ENCODE peak calls at places on chromosomes 16 and 17, in six cellular contexts. W is HFFc6, K is MM.1S, B is mesothelial cell of epicardium, S is A549, Y is lung. C is an unnamed sample.

GRCh38 chr16:65327346-65327745 is 205.5 kb upstream of the CDH11 start:
- DNase-seq in W (no peak), K (no peak), B (no peak), S (no peak), Y (no peak), C (no peak)

GRCh38 chr16:85428899-85429775 is 184.0 kb upstream of the GSE1 start:
- DNase-seq in W (no peak), K (no peak), B (peak), S (no peak), Y (no peak), C (no peak)

GRCh38 chr17:42076797-42077559 is 21.3 kb downstream of the ZNF385C start:
- DNase-seq in W (no peak), K (no peak), B (no peak), S (no peak), Y (no peak), C (no peak)

GRCh38 chr16:11562411-11562810 is 24.3 kb downstream of the LITAF start:
- DNase-seq in W (no peak), K (no peak), B (no peak), S (no peak), Y (no peak), C (no peak)

GRCh38 chr16:68319185-68319908 is 8.5 kb downstream of the PRMT7 start:
- DNase-seq in W (no peak), K (no peak), B (no peak), S (no peak), Y (no peak), C (no peak)

GRCh38 chr17:69434164-69434579 is 19.7 kb downstream of the MAP2K6 start:
- DNase-seq in W (no peak), K (no peak), B (no peak), S (no peak), Y (no peak), C (no peak)

GRCh38 chr17:31225831-31226230 is 71.2 kb downstream of the OMG start:
- DNase-seq in W (no peak), K (no peak), B (no peak), S (no peak), Y (no peak), C (no peak)

GRCh38 chr17:48048321-48049140 is at the start of gene NFE2L1:
- DNase-seq in W (peak), K (peak), B (no peak), S (peak), Y (peak), C (peak)

GRCh38 chr17:79831367-79832210 is 7.7 kb downstream of the CBX4 start:
- DNase-seq in W (no peak), K (no peak), B (no peak), S (no peak), Y (peak), C (peak)

GRCh38 chr17:47252209-47252608 is 1.4 kb upstream of the ITGB3 start:
- DNase-seq in W (peak), K (no peak), B (no peak), S (no peak), Y (no peak), C (no peak)

GRCh38 chr16:58501242-58502131 is 1.5 kb downstream of the NDRG4 start:
- DNase-seq in W (no peak), K (peak), B (peak), S (no peak), Y (no peak), C (no peak)

GRCh38 chr17:13594762-13595697 is 6.7 kb downstream of the HS3ST3A1 start:
- DNase-seq in W (peak), K (peak), B (peak), S (peak), Y (peak), C (peak)

GRCh38 chr16:85970712-85971220 is 71.8 kb downstream of the IRF8 start:
- DNase-seq in W (no peak), K (no peak), B (no peak), S (no peak), Y (no peak), C (peak)

GRCh38 chr16:4316103-4316731 is 350 bp downstream of the GLIS2 start:
- DNase-seq in W (no peak), K (no peak), B (no peak), S (no peak), Y (no peak), C (no peak)

GRCh38 chr16:49499018-49499785 is 125.6 kb downstream of the C16orf78 start:
- DNase-seq in W (no peak), K (no peak), B (no peak), S (no peak), Y (no peak), C (no peak)

GRCh38 chr17:62898239-62898864 is 67.7 kb upstream of the TANC2 start:
- DNase-seq in W (peak), K (no peak), B (no peak), S (no peak), Y (no peak), C (peak)

GRCh38 chr16:2061526-2061925 is 13.7 kb downstream of the TSC2 start:
- DNase-seq in W (no peak), K (no peak), B (no peak), S (no peak), Y (no peak), C (no peak)

GRCh38 chr17:48012151-48012520 is 25.5 kb downstream of the COPZ2 start:
- DNase-seq in W (no peak), K (peak), B (peak), S (no peak), Y (no peak), C (no peak)

GRCh38 chr17:35372846-35373531 is 432 bp downstream of the SLFN11 start:
- DNase-seq in W (no peak), K (peak), B (no peak), S (peak), Y (no peak), C (peak)

GRCh38 chr16:10964891-10965326 is 20.5 kb downstream of the CLEC16A start:
- DNase-seq in W (no peak), K (peak), B (no peak), S (no peak), Y (no peak), C (no peak)

DNA sequence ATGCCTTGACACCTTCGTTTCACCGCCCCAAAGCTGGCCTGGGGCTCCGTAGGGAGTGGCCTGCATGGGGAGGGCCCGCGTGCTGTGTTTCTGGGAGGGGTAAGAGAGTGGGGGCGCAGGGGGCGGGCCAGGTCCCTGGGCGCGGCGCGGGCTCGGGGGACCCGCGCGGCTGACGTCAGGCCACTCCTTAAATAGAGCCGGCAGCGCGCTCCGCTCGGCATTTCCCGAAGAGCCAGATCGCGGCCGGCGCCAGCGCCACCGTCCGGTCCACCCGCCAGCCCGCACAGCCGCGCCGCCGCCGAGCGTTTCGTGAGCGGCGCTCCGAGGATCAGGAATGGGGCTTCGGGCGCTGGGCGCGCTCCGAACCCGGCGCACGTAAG is at the start of gene HS3ST2:
- DNase-seq in W (no peak), K (no peak), B (peak), S (no peak), Y (no peak), C (peak)
- TF ChIP-seq CTCF in W (peak), K (no peak), B (no peak), S (no peak), Y (no peak), C (no peak)

GRCh38 chr16:557463-558297 is 2.5 kb upstream of the PRR35 start:
- DNase-seq in W (no peak), K (no peak), B (no peak), S (no peak), Y (no peak), C (no peak)

GRCh38 chr16:556479-557173 is 3.6 kb upstream of the PRR35 start:
- DNase-seq in W (no peak), K (no peak), B (no peak), S (no peak), Y (no peak), C (no peak)

GRCh38 chr16:554640-555413 is 5.4 kb upstream of the PRR35 start:
- DNase-seq in W (peak), K (no peak), B (no peak), S (no peak), Y (no peak), C (peak)

GRCh38 chr16:554297-554621 is 5.9 kb upstream of the PRR35 start:
- DNase-seq in W (no peak), K (no peak), B (no peak), S (no peak), Y (no peak), C (no peak)

GRCh38 chr16:555528-556478 is 4.4 kb upstream of the PRR35 start:
- DNase-seq in W (no peak), K (no peak), B (no peak), S (no peak), Y (no peak), C (no peak)
- TF ChIP-seq CTCF in W (no peak), K (no peak), B (no peak), S (no peak), Y (no peak), C (no peak)

GRCh38 chr16:69440236-69440635 is 15.8 kb downstream of the CYB5B start:
- DNase-seq in W (no peak), K (no peak), B (no peak), S (no peak), Y (no peak), C (no peak)
- TF ChIP-seq CTCF in W (no peak), K (no peak), B (no peak), S (no peak), Y (no peak), C (no peak)

GRCh38 chr17:72430611-72431432 is 310.0 kb downstream of the SOX9 start:
- DNase-seq in W (no peak), K (no peak), B (no peak), S (no peak), Y (no peak), C (no peak)
- TF ChIP-seq CTCF in W (peak), K (no peak), B (peak), S (peak), Y (no peak), C (peak)

GRCh38 chr17:16922386-16923096 is 49.4 kb downstream of the TNFRSF13B start:
- DNase-seq in W (no peak), K (peak), B (no peak), S (no peak), Y (no peak), C (no peak)
- TF ChIP-seq CTCF in W (peak), K (peak), B (no peak), S (no peak), Y (no peak), C (peak)

DNA sequence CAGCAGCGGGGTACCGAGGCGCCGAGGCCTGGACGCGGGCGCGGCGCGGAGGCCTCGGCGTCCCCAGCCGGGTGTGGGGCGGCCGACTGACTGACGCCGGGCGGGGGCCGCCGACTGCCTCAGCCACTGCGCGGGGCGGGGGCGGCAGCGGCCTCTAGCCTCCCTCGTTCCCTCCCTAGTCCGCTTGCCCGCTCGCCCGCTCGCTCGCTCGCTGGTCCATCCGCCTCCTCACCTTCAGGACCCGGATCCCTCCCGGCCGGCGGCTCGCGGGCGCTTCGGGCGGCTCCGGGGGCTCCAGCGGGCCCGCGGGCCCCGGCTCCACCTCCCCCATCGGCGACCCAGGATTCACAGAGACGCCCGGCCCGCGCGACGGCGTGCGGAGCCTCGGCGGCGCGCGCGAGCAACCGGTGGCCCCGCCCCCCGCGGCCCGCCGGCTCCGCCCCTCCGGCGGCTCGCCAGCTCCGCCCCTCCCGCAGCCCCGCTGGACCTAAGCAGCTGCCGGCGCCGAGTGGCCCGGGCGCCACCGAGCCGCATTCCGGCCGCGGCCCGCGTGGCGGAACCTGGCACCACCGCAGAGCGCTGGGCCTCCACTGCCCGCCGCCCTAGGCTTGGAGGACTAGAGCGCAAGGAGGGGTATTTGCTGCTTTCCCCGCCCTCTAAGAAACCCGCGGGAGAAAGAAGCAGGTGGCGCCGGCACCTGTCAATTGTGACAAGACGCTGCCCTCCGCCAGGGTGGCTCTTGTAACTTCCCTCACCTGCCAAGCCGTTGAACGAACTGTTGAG is 773 bp downstream of the PHLPP2 start:
- DNase-seq in W (peak), K (peak), B (peak), S (peak), Y (peak), C (peak)
- TF ChIP-seq CTCF in W (no peak), K (no peak), B (no peak), S (no peak), Y (no peak), C (no peak)

GRCh38 chr17:81576621-81577277 is 24.6 kb upstream of the FAAP100 start:
- DNase-seq in W (peak), K (no peak), B (no peak), S (peak), Y (no peak), C (peak)
- TF ChIP-seq CTCF in W (peak), K (no peak), B (no peak), S (peak), Y (no peak), C (no peak)

DNA sequence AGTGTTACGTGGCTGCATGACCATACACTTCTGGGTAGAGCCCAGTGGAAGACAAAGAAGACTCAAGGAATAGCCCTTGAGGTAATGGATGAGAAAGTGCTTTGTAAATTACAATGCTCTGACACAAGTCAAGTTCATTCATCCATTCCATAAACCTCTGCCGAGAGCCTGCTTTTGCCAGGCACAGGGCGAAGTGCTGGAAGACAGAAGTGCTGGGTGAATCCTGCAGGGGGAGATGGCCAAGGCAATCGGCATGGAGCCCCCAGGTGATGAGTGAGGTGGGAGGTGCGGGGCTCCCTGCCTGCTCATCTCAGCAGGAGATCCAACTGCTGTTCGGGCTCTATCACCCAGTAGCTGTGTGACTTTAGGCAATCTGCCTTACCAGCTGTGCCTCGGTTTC is 2.8 kb upstream of the SOCS3 start:
- DNase-seq in W (no peak), K (no peak), B (no peak), S (no peak), Y (no peak), C (no peak)
- TF ChIP-seq CTCF in W (peak), K (peak), B (peak), S (no peak), Y (no peak), C (peak)